ENCODE peak calls at places on chromosome 9, in four cellular contexts. F is nephron progenitor cell, A is progenitor cell of endocrine pancreas, B is astrocyte of the cerebellum. W is an unnamed sample.

GRCh38 chr9:5042661-5043178 is 57.6 kb downstream of the JAK2 start:
- DNase-seq in B (no peak), F (no peak), A (no peak), W (no peak)

GRCh38 chr9:106880863-106881262 is 17.9 kb downstream of the ZNF462 start:
- DNase-seq in A (no peak), F (no peak), B (no peak), W (no peak)

GRCh38 chr9:114117996-114118830 is 19.1 kb upstream of the KIF12 start:
- DNase-seq in B (no peak), A (peak), F (peak), W (no peak)

GRCh38 chr9:14418262-14419200 is 104.6 kb upstream of the NFIB start:
- DNase-seq in A (no peak), F (no peak), B (no peak), W (no peak)

GRCh38 chr9:135774239-135774747 is 72.3 kb downstream of the KCNT1 start:
- DNase-seq in F (no peak), B (no peak), A (no peak), W (no peak)

GRCh38 chr9:70297141-70297540 is 38.4 kb downstream of the SMC5 start:
- DNase-seq in F (no peak), B (no peak), A (no peak), W (no peak)

GRCh38 chr9:127493592-127494303 is 42.4 kb downstream of the LRSAM1 start:
- DNase-seq in B (no peak), F (no peak), A (no peak), W (no peak)

GRCh38 chr9:37984672-37985611 is 81.0 kb upstream of the SLC25A51 start:
- DNase-seq in F (no peak), A (no peak), B (no peak), W (no peak)

GRCh38 chr9:76817489-76817888 is 53.3 kb downstream of the PCA3 start:
- DNase-seq in B (peak), A (no peak), F (no peak), W (no peak)

GRCh38 chr9:126474201-126474765 is 139.4 kb upstream of the LMX1B start:
- DNase-seq in F (no peak), B (peak), A (no peak), W (no peak)

GRCh38 chr9:20597862-20598261 is 24.4 kb downstream of the MLLT3 start:
- DNase-seq in B (no peak), A (no peak), F (no peak), W (no peak)

GRCh38 chr9:33455952-33456351 is 8.6 kb upstream of the AQP3 start:
- DNase-seq in A (no peak), F (no peak), B (no peak), W (no peak)

GRCh38 chr9:72615931-72616330 is 94.5 kb downstream of the TMC1 start:
- DNase-seq in F (no peak), B (no peak), A (no peak), W (no peak)

GRCh38 chr9:125659201-125659840 is 47.7 kb downstream of the MAPKAP1 start:
- DNase-seq in B (no peak), A (no peak), F (no peak), W (no peak)

GRCh38 chr9:27157086-27157485 is 48.1 kb downstream of the TEK start:
- DNase-seq in F (no peak), A (no peak), B (no peak), W (no peak)

GRCh38 chr9:82797539-82797938 is 265.4 kb downstream of the RASEF start:
- DNase-seq in F (peak), B (no peak), A (no peak), W (no peak)

GRCh38 chr9:71626395-71626794 is 141.9 kb downstream of the CEMIP2 start:
- DNase-seq in F (no peak), B (no peak), A (no peak), W (no peak)

GRCh38 chr9:34961574-34962480 is 3.7 kb downstream of the PHF24 start:
- DNase-seq in A (no peak), B (no peak), F (no peak), W (no peak)

GRCh38 chr9:15482146-15482545 is 28.6 kb downstream of the PSIP1 start:
- DNase-seq in F (no peak), A (no peak), B (no peak), W (no peak)

GRCh38 chr9:112836394-112836793 is 54.3 kb downstream of the SLC46A2 start:
- DNase-seq in B (no peak), F (no peak), A (no peak), W (no peak)

GRCh38 chr9:33472171-33472920 is 1.4 kb downstream of the NOL6 start:
- DNase-seq in B (no peak), A (no peak), F (no peak), W (no peak)

GRCh38 chr9:134492281-134492691 is 149.3 kb upstream of the COL5A1 start:
- DNase-seq in A (no peak), F (no peak), B (no peak), W (no peak)

GRCh38 chr9:72586388-72587160 is 65.2 kb downstream of the TMC1 start:
- DNase-seq in A (no peak), B (peak), F (no peak), W (no peak)

GRCh38 chr9:100084145-100084478 is 14.7 kb downstream of the ERP44 start:
- DNase-seq in A (no peak), B (no peak), F (no peak), W (no peak)

GRCh38 chr9:37574996-37575395 is 1.2 kb downstream of the FBXO10 start:
- DNase-seq in A (no peak), F (no peak), B (no peak), W (no peak)

GRCh38 chr9:124208571-124208970 is 49.2 kb upstream of the NEK6 start:
- DNase-seq in B (no peak), A (no peak), F (no peak), W (no peak)

GRCh38 chr9:131259432-131259885 is 16.9 kb downstream of the FAM78A start:
- DNase-seq in F (no peak), B (no peak), A (no peak), W (no peak)

GRCh38 chr9:123997665-123998277 is 13.8 kb upstream of the LHX2 start:
- DNase-seq in B (no peak), F (peak), A (no peak), W (no peak)

GRCh38 chr9:133477992-133478850 is 678 bp downstream of the SLC2A6 start:
- DNase-seq in A (no peak), B (no peak), F (peak), W (no peak)

GRCh38 chr9:81420024-81420423 is 269.3 kb downstream of the TLE1 start:
- DNase-seq in A (no peak), F (no peak), B (no peak), W (no peak)

GRCh38 chr9:10268500-10269485 is 344.0 kb downstream of the PTPRD start:
- DNase-seq in F (peak), A (no peak), B (peak), W (no peak)

GRCh38 chr9:114278881-114279570 is 43.9 kb upstream of the ORM1 start:
- DNase-seq in F (no peak), B (no peak), A (no peak), W (no peak)

GRCh38 chr9:101371813-101372212 is 13.0 kb downstream of the BAAT start:
- DNase-seq in F (no peak), B (no peak), A (no peak), W (no peak)

GRCh38 chr9:92179286-92180002 is 64.2 kb upstream of the SPTLC1 start:
- DNase-seq in B (no peak), F (no peak), A (no peak), W (no peak)

GRCh38 chr9:27572918-27573698 is at the start of gene C9orf72:
- DNase-seq in B (no peak), F (peak), A (peak), W (peak)

GRCh38 chr9:91427873-91428272 is 4.2 kb upstream of the NFIL3 start:
- DNase-seq in A (no peak), B (peak), F (no peak), W (no peak)

GRCh38 chr9:134550584-134550983 is 91.0 kb upstream of the COL5A1 start:
- DNase-seq in A (no peak), B (no peak), F (no peak), W (no peak)

GRCh38 chr9:114263853-114264510 is 58.9 kb upstream of the ORM1 start:
- DNase-seq in F (peak), B (no peak), A (no peak), W (no peak)

GRCh38 chr9:138098116-138098907 is 220.7 kb downstream of the CACNA1B start:
- DNase-seq in F (no peak), B (no peak), A (no peak), W (no peak)

W was measured in activated CD8-positive, alpha-beta memory T cell treated with anti-CD3 and anti-CD28 coated beads for 48 hours.